ENCODE peak calls at places on chromosome 1, in six cellular contexts. S is aorta, G is adrenal gland, I is neuronal stem cell, X is tibial nerve, A is thoracic aorta. U is an unnamed sample.

GRCh38 chr1:70003509-70003908 is 201.9 kb downstream of the LRRC40 start:
- DNase-seq in A (no peak), S (no peak), G (no peak), I (no peak), X (no peak), U (no peak)

GRCh38 chr1:156385534-156386031 is 16.6 kb downstream of the RHBG start:
- DNase-seq in X (peak; percentile 69), A (peak; percentile 17), I (peak; percentile 77), G (peak; percentile 27), S (peak; percentile 74), U (peak; percentile 55)

GRCh38 chr1:173410794-173411236 is 66.3 kb upstream of the PRDX6 start:
- DNase-seq in G (no peak), A (no peak), S (no peak), I (no peak), X (no peak), U (no peak)

GRCh38 chr1:51755437-51755836 is 123.1 kb downstream of the NRDC start:
- DNase-seq in X (no peak), G (no peak), S (no peak), I (no peak), A (no peak), U (no peak)

GRCh38 chr1:157833155-157833554 is 8.5 kb downstream of the CD5L start:
- DNase-seq in G (no peak), A (no peak), I (no peak), S (no peak), X (no peak), U (no peak)

GRCh38 chr1:205959789-205960188 is 16.5 kb upstream of the SLC26A9 start:
- DNase-seq in I (no peak), X (no peak), A (no peak), S (no peak), G (no peak), U (no peak)

GRCh38 chr1:200115532-200115931 is 88.0 kb downstream of the NR5A2 start:
- DNase-seq in A (no peak), S (no peak), X (no peak), G (no peak), I (no peak), U (no peak)

GRCh38 chr1:152029144-152029936 is 7.5 kb downstream of the S100A11 start:
- DNase-seq in S (no peak), X (no peak), A (no peak), I (no peak), G (no peak), U (no peak)

GRCh38 chr1:67429011-67429527 is 1.1 kb downstream of the SERBP1 start:
- DNase-seq in G (peak; percentile 20), X (peak; percentile 14), S (no peak), A (no peak), I (no peak), U (no peak)

GRCh38 chr1:51328926-51329325 is 1.4 kb downstream of the TTC39A start:
- DNase-seq in A (no peak), G (no peak), S (no peak), I (no peak), X (no peak), U (no peak)

GRCh38 chr1:221621683-221622082 is 120.2 kb downstream of the DUSP10 start:
- DNase-seq in X (no peak), S (no peak), I (no peak), G (no peak), A (no peak), U (no peak)

GRCh38 chr1:9705337-9706098 is 54.0 kb downstream of the PIK3CD start:
- DNase-seq in A (no peak), G (no peak), I (no peak), S (no peak), X (no peak), U (no peak)

GRCh38 chr1:31798433-31799195 is 17.2 kb downstream of the SPOCD1 start:
- DNase-seq in G (peak; percentile 41), I (no peak), X (no peak), S (peak; percentile 73), A (peak; percentile 25), U (no peak)

GRCh38 chr1:63822540-63822939 is 48.7 kb downstream of the ROR1 start:
- DNase-seq in I (no peak), X (no peak), S (no peak), A (no peak), G (no peak), U (no peak)

GRCh38 chr1:223758734-223759133 is 46.4 kb downstream of the CAPN2 start:
- DNase-seq in I (no peak), A (no peak), S (no peak), G (no peak), X (no peak), U (peak; percentile 13)

GRCh38 chr1:245378352-245379144 is 223.8 kb downstream of the KIF26B start:
- DNase-seq in S (no peak), G (no peak), A (no peak), I (no peak), X (no peak), U (no peak)

GRCh38 chr1:111990878-111991760 is 1.7 kb upstream of the KCND3 start:
- DNase-seq in I (peak; percentile 50), G (peak; percentile 69), A (peak; percentile 23), S (peak; percentile 86), X (peak; percentile 49), U (peak; percentile 55)

GRCh38 chr1:153438599-153438998 is 21.9 kb downstream of the S100A7 start:
- DNase-seq in X (no peak), G (no peak), I (no peak), S (no peak), A (no peak), U (no peak)

GRCh38 chr1:28506907-28507246 is 1.0 kb downstream of the RCC1 start:
- DNase-seq in G (no peak), S (no peak), I (no peak), X (no peak), A (no peak), U (no peak)
- H3K4me1 ChIP-seq in G (peaks cover 48% of the 10 kb centered on the region), S (no peaks in the 10 kb centered on the region), I (peaks cover 19% of the 10 kb centered on the region), X (peaks cover 29% of the 10 kb centered on the region), A (peaks cover 42% of the 10 kb centered on the region), U (peaks cover 25% of the 10 kb centered on the region)

DNA sequence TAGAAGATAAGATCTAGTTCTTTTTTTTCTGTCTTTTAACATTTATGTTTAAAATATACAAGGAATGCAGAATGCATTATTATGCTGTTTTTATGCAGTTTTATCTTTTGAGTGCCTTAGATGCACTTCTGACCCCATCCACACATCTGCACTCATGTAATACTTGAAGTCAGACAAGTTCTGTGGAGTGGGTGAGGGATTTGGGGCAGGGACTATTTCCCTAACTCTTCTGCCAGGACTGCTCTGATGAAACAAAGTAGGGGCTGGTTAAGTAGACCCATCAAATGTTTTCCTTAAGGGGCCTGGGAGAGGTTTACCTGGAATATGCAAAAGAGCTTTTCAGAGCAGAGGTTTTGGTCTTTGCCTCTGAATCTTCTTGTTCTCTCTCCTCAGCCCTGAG is 11.4 kb downstream of the TRNAU1AP start:
- DNase-seq in A (no peak), S (no peak), I (no peak), X (no peak), G (no peak), U (no peak)
- H3K4me1 ChIP-seq in A (no peaks in the 10 kb centered on the region), S (no peaks in the 10 kb centered on the region), I (no peaks in the 10 kb centered on the region), X (no peaks in the 10 kb centered on the region), G (no peaks in the 10 kb centered on the region), U (no peaks in the 10 kb centered on the region)

DNA sequence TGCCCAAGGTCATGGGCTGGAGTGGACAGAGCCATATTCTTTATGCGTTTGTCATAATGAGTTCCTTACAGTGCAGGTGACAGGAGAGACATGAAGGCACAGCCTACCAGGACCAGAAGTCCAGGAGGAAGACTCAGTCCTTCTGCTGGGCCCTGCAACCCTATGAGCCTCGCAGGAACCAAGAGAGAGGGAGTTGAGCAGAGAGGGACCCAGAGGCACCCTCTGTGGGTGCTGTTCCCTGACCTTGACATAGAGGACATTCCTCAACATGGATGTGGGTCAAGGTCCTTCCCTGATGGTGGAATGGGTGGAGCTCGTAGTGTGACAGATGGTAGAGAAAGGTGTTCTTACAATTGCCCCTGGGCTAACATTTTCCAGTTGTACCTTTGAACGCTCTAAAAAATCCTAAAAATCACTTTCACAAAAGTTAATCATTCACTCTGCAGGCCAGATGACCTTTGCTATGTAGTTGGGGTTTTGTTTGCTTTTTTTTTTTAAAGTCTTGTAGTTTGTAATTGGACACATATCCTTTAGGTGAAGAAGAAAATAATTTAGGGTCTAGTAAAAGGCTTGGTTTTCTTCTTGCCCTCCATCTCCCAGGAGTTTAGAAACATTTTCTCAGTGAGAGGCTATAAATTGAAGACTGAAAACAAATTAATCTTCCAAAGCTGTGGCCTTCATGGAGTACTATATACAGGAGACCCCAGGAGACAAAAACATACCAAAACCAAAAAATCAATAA is 41.9 kb downstream of the MAB21L3 start:
- DNase-seq in S (no peak), G (no peak), A (no peak), I (no peak), X (no peak), U (peak; percentile 81)
- H3K4me1 ChIP-seq in S (no peaks in the 10 kb centered on the region), G (peaks cover 4% of the 10 kb centered on the region), A (peaks cover 8% of the 10 kb centered on the region), I (no peaks in the 10 kb centered on the region), X (no peaks in the 10 kb centered on the region), U (peaks cover 36% of the 10 kb centered on the region)

GRCh38 chr1:40383095-40383487 is 9.6 kb downstream of the SMAP2 start:
- DNase-seq in X (no peak), I (no peak), A (no peak), S (no peak), G (no peak), U (no peak)

GRCh38 chr1:40385437-40386310 is 12.1 kb downstream of the SMAP2 start:
- DNase-seq in G (peak; percentile 31), A (no peak), I (no peak), X (no peak), S (no peak), U (no peak)

GRCh38 chr1:40383488-40384412 is 10.2 kb downstream of the SMAP2 start:
- DNase-seq in I (no peak), A (no peak), G (no peak), S (no peak), X (no peak), U (peak; percentile 1)

GRCh38 chr1:40384887-40385286 is 11.4 kb downstream of the SMAP2 start:
- DNase-seq in S (no peak), I (no peak), G (no peak), X (no peak), A (no peak), U (no peak)

GRCh38 chr1:40384413-40384762 is 10.9 kb downstream of the SMAP2 start:
- DNase-seq in A (no peak), S (no peak), I (no peak), G (no peak), X (no peak), U (no peak)
- H3K4me1 ChIP-seq in A (peaks cover 33% of the 10 kb centered on the region), S (no peaks in the 10 kb centered on the region), I (peaks cover 5% of the 10 kb centered on the region), G (peaks cover 68% of the 10 kb centered on the region), X (peaks cover 23% of the 10 kb centered on the region), U (no peaks in the 10 kb centered on the region)

GRCh38 chr1:10744044-10744443 is 52.4 kb downstream of the CASZ1 start:
- DNase-seq in I (no peak), G (no peak), S (no peak), A (no peak), X (no peak), U (no peak)
- H3K4me1 ChIP-seq in I (peaks cover 15% of the 10 kb centered on the region), G (no peaks in the 10 kb centered on the region), S (no peaks in the 10 kb centered on the region), A (no peaks in the 10 kb centered on the region), X (no peaks in the 10 kb centered on the region), U (no peaks in the 10 kb centered on the region)

GRCh38 chr1:217270121-217270520 is 360.8 kb downstream of the GPATCH2 start:
- DNase-seq in S (no peak), X (no peak), I (no peak), A (no peak), G (no peak), U (no peak)
- H3K4me1 ChIP-seq in S (no peaks in the 10 kb centered on the region), X (no peaks in the 10 kb centered on the region), I (no peaks in the 10 kb centered on the region), A (peaks cover 20% of the 10 kb centered on the region), G (no peaks in the 10 kb centered on the region), U (no peaks in the 10 kb centered on the region)